ENCODE peak calls at places on chromosomes 3 and 15, in eight cellular contexts. V, H, I, G, R, E, L and Z are unnamed samples.
A peak's percentile ranks its signal among the peaks of the same experiment; 100 is the strongest.

GRCh38 chr3:119322021-119322522 is 27.9 kb downstream of the ARHGAP31 start:
- DNase-seq in V (no peak), H (no peak), I (no peak), G (peak; percentile 12), R (no peak), E (peak; percentile 34), L (peak; percentile 31), Z (no peak)

GRCh38 chr15:73704869-73705645 is 20.9 kb downstream of the CD276 start:
- DNase-seq in V (peak; percentile 68), H (no peak), I (peak; percentile 43), G (peak; percentile 61), R (peak; percentile 66), E (peak; percentile 50), L (no peak), Z (no peak)

GRCh38 chr3:132164469-132165092 is 129.8 kb upstream of the CPNE4 start:
- DNase-seq in V (no peak), H (no peak), I (no peak), G (no peak), R (no peak), E (peak; percentile 12), L (no peak), Z (no peak)

GRCh38 chr3:104952587-104952986 is 414.1 kb upstream of the ALCAM start:
- DNase-seq in V (no peak), H (no peak), I (peak; percentile 5), G (no peak), R (no peak), E (peak; percentile 86), L (peak; percentile 97), Z (peak; percentile 26)

GRCh38 chr3:49718419-49719213 is 868 bp downstream of the AMIGO3 start:
- DNase-seq in V (no peak), H (peak; percentile 25), I (no peak), G (no peak), R (no peak), E (no peak), L (no peak), Z (no peak)

GRCh38 chr15:41950505-41950904 is 21.9 kb downstream of the EHD4 start:
- DNase-seq in V (no peak), H (no peak), I (no peak), G (no peak), R (no peak), E (no peak), L (no peak), Z (no peak)

GRCh38 chr3:153443961-153444360 is 281.9 kb downstream of the RAP2B start:
- DNase-seq in V (no peak), H (no peak), I (no peak), G (peak; percentile 9), R (no peak), E (peak; percentile 2), L (no peak), Z (peak; percentile 42)

GRCh38 chr3:188326968-188327367 is 173.0 kb downstream of the LPP start:
- DNase-seq in V (no peak), H (no peak), I (no peak), G (no peak), R (no peak), E (no peak), L (no peak), Z (no peak)

GRCh38 chr15:38992541-38993334 is 428.1 kb upstream of the RASGRP1 start:
- DNase-seq in V (no peak), H (no peak), I (no peak), G (no peak), R (no peak), E (no peak), L (no peak), Z (no peak)

GRCh38 chr3:48215466-48215865 is 7.8 kb upstream of the CAMP start:
- DNase-seq in V (no peak), H (no peak), I (no peak), G (no peak), R (no peak), E (no peak), L (no peak), Z (no peak)

GRCh38 chr3:105435277-105435676 is 68.6 kb downstream of the ALCAM start:
- DNase-seq in V (no peak), H (no peak), I (no peak), G (no peak), R (no peak), E (no peak), L (no peak), Z (peak; percentile 81)

GRCh38 chr3:72899349-72899765 is 11.5 kb downstream of the GXYLT2 start:
- DNase-seq in V (no peak), H (no peak), I (no peak), G (no peak), R (no peak), E (no peak), L (no peak), Z (no peak)

GRCh38 chr15:48996276-48996675 is 32.6 kb upstream of the SHC4 start:
- DNase-seq in V (no peak), H (no peak), I (no peak), G (no peak), R (no peak), E (peak; percentile 46), L (no peak), Z (no peak)

GRCh38 chr15:25465835-25466234 is 27.0 kb upstream of the UBE3A start:
- DNase-seq in V (no peak), H (peak; percentile 82), I (no peak), G (no peak), R (no peak), E (no peak), L (no peak), Z (peak; percentile 19)

GRCh38 chr15:72809329-72809728 is 25.8 kb upstream of the ADPGK start:
- DNase-seq in V (no peak), H (no peak), I (no peak), G (peak; percentile 19), R (no peak), E (no peak), L (no peak), Z (no peak)

GRCh38 chr15:62110000-62110851 is 43.4 kb downstream of the C2CD4A start:
- DNase-seq in V (no peak), H (no peak), I (no peak), G (no peak), R (no peak), E (peak; percentile 54), L (peak; percentile 44), Z (no peak)

GRCh38 chr3:31193871-31194270 is 299.4 kb upstream of the GADL1 start:
- DNase-seq in V (no peak), H (no peak), I (no peak), G (no peak), R (no peak), E (no peak), L (no peak), Z (no peak)

GRCh38 chr3:187997490-187997889 is 156.5 kb upstream of the LPP start:
- DNase-seq in V (no peak), H (no peak), I (no peak), G (no peak), R (no peak), E (peak; percentile 50), L (no peak), Z (no peak)

GRCh38 chr3:122563717-122564025 is 429 bp downstream of the PARP9 start:
- DNase-seq in V (peak; percentile 43), H (no peak), I (no peak), G (no peak), R (peak; percentile 50), E (peak; percentile 41), L (no peak), Z (no peak)